ENCODE peak calls at places on chromosome X, in four cellular contexts. W is AG04450, Y is fibroblast of lung, B is heart left ventricle. J is an unnamed sample.

GRCh38 chrX:37976153-37976552 is 30.2 kb upstream of the SYTL5 start:
- DNase-seq in W (no peak), Y (peak; percentile 41), B (no peak), J (no peak)

GRCh38 chrX:84155938-84156337 is 32.1 kb downstream of the RPS6KA6 start:
- DNase-seq in W (no peak), Y (peak; percentile 33), B (no peak), J (no peak)

GRCh38 chrX:109839694-109840358 is 106.8 kb upstream of the ACSL4 start:
- DNase-seq in W (no peak), Y (peak; percentile 54), B (no peak), J (no peak)

GRCh38 chrX:45056428-45057145 is 144.1 kb downstream of the DIPK2B start:
- DNase-seq in W (no peak), Y (no peak), B (no peak), J (no peak)

GRCh38 chrX:57677132-57677858 is 2.8 kb downstream of the NLRP2B start:
- DNase-seq in W (no peak), Y (no peak), B (no peak), J (no peak)

GRCh38 chrX:12881914-12882313 is 15.0 kb downstream of the TLR7 start:
- DNase-seq in W (no peak), Y (no peak), B (no peak), J (no peak)

GRCh38 chrX:130330706-130331105 is 9.0 kb upstream of the SLC25A14 start:
- DNase-seq in W (no peak), Y (peak; percentile 47), B (peak; percentile 66), J (no peak)

GRCh38 chrX:14607446-14607845 is 78.1 kb downstream of the GLRA2 start:
- DNase-seq in W (no peak), Y (no peak), B (no peak), J (no peak)

GRCh38 chrX:150438165-150438564 is 75.0 kb downstream of the MAMLD1 start:
- DNase-seq in W (no peak), Y (no peak), B (no peak), J (no peak)

GRCh38 chrX:70398899-70399298 is 24.2 kb upstream of the GDPD2 start:
- DNase-seq in W (no peak), Y (peak; percentile 23), B (no peak), J (no peak)

GRCh38 chrX:32421266-32421665 is 790.1 kb downstream of the DMD start:
- DNase-seq in W (no peak), Y (no peak), B (no peak), J (no peak)

GRCh38 chrX:99761731-99762130 is 648.3 kb downstream of the PCDH19 start:
- DNase-seq in W (no peak), Y (no peak), B (no peak), J (no peak)

GRCh38 chrX:52608961-52609360 is 45.7 kb downstream of the SSX7 start:
- DNase-seq in W (no peak), Y (no peak), B (no peak), J (no peak)

GRCh38 chrX:107542500-107542899 is 85.8 kb upstream of the PRPS1 start:
- DNase-seq in W (no peak), Y (peak; percentile 51), B (no peak), J (no peak)

GRCh38 chrX:131828482-131828881 is 194.6 kb upstream of the STK26 start:
- DNase-seq in W (no peak), Y (no peak), B (no peak), J (no peak)
- H3K4me3 ChIP-seq in W (no peak overlapping the region), Y (no peak overlapping the region), B (no peak overlapping the region), J (peak overlapping the region; percentile 49)

GRCh38 chrX:7950865-7951264 is 23.7 kb upstream of the PNPLA4 start:
- DNase-seq in W (no peak), Y (no peak), B (no peak), J (no peak)
- H3K27ac ChIP-seq in W (no peak overlapping the region), Y (no peak overlapping the region), B (no peak overlapping the region), J (no peak overlapping the region)

DNA sequence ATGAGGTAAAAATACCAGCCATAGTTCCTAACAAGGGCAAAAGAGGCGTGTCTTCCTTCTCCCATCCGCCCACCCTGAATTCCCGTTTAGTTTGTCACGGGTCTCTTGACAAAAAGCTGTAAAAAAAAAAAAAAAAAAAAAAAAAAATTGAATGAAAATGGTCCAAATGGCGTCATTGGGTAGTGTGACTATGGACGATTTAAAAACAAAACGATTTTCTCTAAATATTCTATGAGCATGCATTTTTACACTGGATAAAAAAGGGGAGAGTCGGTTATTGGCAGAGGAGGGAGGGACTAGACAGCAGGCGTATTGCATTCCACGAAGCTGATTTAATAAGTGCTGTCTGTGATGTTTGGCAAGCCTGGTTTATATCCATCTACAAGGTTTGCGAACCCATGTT is at the start of gene FAM133A:
- DNase-seq in W (no peak), Y (peak; percentile 73), B (no peak), J (no peak)
- H3K4me3 ChIP-seq in W (peak within 1 kb of the TSS; percentile 53), Y (peak within 1 kb of the TSS; percentile 54), B (peak within 1 kb of the TSS; percentile 31), J (peak within 1 kb of the TSS; percentile 67)

GRCh38 chrX:72126048-72126415 is 5.7 kb downstream of the RTL5 start:
- DNase-seq in W (no peak), Y (no peak), B (no peak), J (no peak)
- H3K27ac ChIP-seq in W (no peak overlapping the region), Y (peak overlapping the region; percentile 43), B (peak overlapping the region; percentile 20), J (no peak overlapping the region)